ENCODE peak calls at places on chromosome 5, in four cellular contexts. One of them, this sample, is unnamed.

GRCh38 chr5:131270809-131271208 is 7.0 kb downstream of the CDC42SE2 start:
- DNase-seq in Peyer's patch: no peak
- DNase-seq in psoas muscle: no peak
- DNase-seq in sigmoid colon: no peak
- DNase-seq in this sample: peak; percentile 37

GRCh38 chr5:5350101-5350500 is 72.4 kb upstream of the ICE1 start:
- DNase-seq in sigmoid colon: no peak
- DNase-seq in psoas muscle: no peak
- DNase-seq in Peyer's patch: no peak
- DNase-seq in this sample: no peak

GRCh38 chr5:5421149-5421960 is 1.1 kb upstream of the ICE1 start:
- DNase-seq in psoas muscle: no peak
- DNase-seq in Peyer's patch: no peak
- DNase-seq in sigmoid colon: no peak
- DNase-seq in this sample: no peak

GRCh38 chr5:20213803-20214202 is 225.8 kb upstream of the CDH18 start:
- DNase-seq in Peyer's patch: no peak
- DNase-seq in sigmoid colon: no peak
- DNase-seq in psoas muscle: no peak
- DNase-seq in this sample: no peak

GRCh38 chr5:5209101-5209500 is 69.0 kb downstream of the ADAMTS16 start:
- DNase-seq in psoas muscle: no peak
- DNase-seq in sigmoid colon: no peak
- DNase-seq in Peyer's patch: no peak
- DNase-seq in this sample: no peak

GRCh38 chr5:164326219-164326618 is 820.8 kb downstream of the MAT2B start:
- DNase-seq in sigmoid colon: no peak
- DNase-seq in Peyer's patch: no peak
- DNase-seq in psoas muscle: no peak
- DNase-seq in this sample: no peak

GRCh38 chr5:110917161-110917875 is 154.2 kb upstream of the TSLP start:
- DNase-seq in Peyer's patch: no peak
- DNase-seq in psoas muscle: no peak
- DNase-seq in sigmoid colon: no peak
- DNase-seq in this sample: no peak

GRCh38 chr5:153496835-153497234 is 6.4 kb downstream of the GRIA1 start:
- DNase-seq in psoas muscle: no peak
- DNase-seq in sigmoid colon: no peak
- DNase-seq in Peyer's patch: no peak
- DNase-seq in this sample: peak; percentile 67

GRCh38 chr5:6585939-6586646 is 46.8 kb downstream of the NSUN2 start:
- DNase-seq in sigmoid colon: peak; percentile 62
- DNase-seq in psoas muscle: peak; percentile 39
- DNase-seq in Peyer's patch: no peak
- DNase-seq in this sample: no peak

GRCh38 chr5:13354611-13355010 is 589.9 kb downstream of the DNAH5 start:
- DNase-seq in sigmoid colon: no peak
- DNase-seq in Peyer's patch: no peak
- DNase-seq in psoas muscle: no peak
- DNase-seq in this sample: no peak

GRCh38 chr5:135398160-135398854 is 724 bp downstream of the MACROH2A1 start:
- DNase-seq in psoas muscle: peak; percentile 74
- DNase-seq in sigmoid colon: no peak
- DNase-seq in Peyer's patch: peak; percentile 57
- DNase-seq in this sample: peak; percentile 48

GRCh38 chr5:43661102-43661501 is 58.1 kb downstream of the NNT start:
- DNase-seq in Peyer's patch: no peak
- DNase-seq in psoas muscle: no peak
- DNase-seq in sigmoid colon: no peak
- DNase-seq in this sample: no peak

GRCh38 chr5:151679421-151680155 is 7.1 kb downstream of the SPARC start:
- DNase-seq in sigmoid colon: peak; percentile 57
- DNase-seq in psoas muscle: no peak
- DNase-seq in Peyer's patch: no peak
- DNase-seq in this sample: no peak

GRCh38 chr5:87195616-87196015 is 72.1 kb upstream of the RASA1 start:
- DNase-seq in sigmoid colon: no peak
- DNase-seq in Peyer's patch: no peak
- DNase-seq in psoas muscle: no peak
- DNase-seq in this sample: no peak

GRCh38 chr5:172686111-172686510 is 45.0 kb downstream of the NEURL1B start:
- DNase-seq in psoas muscle: no peak
- DNase-seq in sigmoid colon: no peak
- DNase-seq in Peyer's patch: no peak
- DNase-seq in this sample: no peak

GRCh38 chr5:53095931-53096525 is 13.5 kb downstream of the MOCS2 start:
- DNase-seq in Peyer's patch: peak; percentile 59
- DNase-seq in sigmoid colon: peak; percentile 81
- DNase-seq in psoas muscle: no peak
- DNase-seq in this sample: peak; percentile 65

GRCh38 chr5:123700624-123701023 is 188.6 kb downstream of the CSNK1G3 start:
- DNase-seq in sigmoid colon: no peak
- DNase-seq in psoas muscle: no peak
- DNase-seq in Peyer's patch: no peak
- DNase-seq in this sample: peak; percentile 92

GRCh38 chr5:58761418-58761817 is 178.5 kb downstream of the RAB3C start:
- DNase-seq in psoas muscle: no peak
- DNase-seq in Peyer's patch: no peak
- DNase-seq in sigmoid colon: no peak
- DNase-seq in this sample: no peak

GRCh38 chr5:168152660-168153059 is 138.8 kb upstream of the WWC1 start:
- DNase-seq in psoas muscle: no peak
- DNase-seq in sigmoid colon: no peak
- DNase-seq in Peyer's patch: no peak
- DNase-seq in this sample: no peak

GRCh38 chr5:96459313-96460109 is 26.5 kb upstream of the PCSK1 start:
- DNase-seq in sigmoid colon: no peak
- DNase-seq in psoas muscle: no peak
- DNase-seq in Peyer's patch: no peak
- DNase-seq in this sample: no peak

GRCh38 chr5:160390787-160391696 is 8.8 kb downstream of the FAM200C start:
- DNase-seq in psoas muscle: no peak
- DNase-seq in Peyer's patch: no peak
- DNase-seq in sigmoid colon: no peak
- DNase-seq in this sample: no peak

GRCh38 chr5:10367586-10367985 is 14.1 kb downstream of the MARCHF6 start:
- DNase-seq in sigmoid colon: no peak
- DNase-seq in psoas muscle: no peak
- DNase-seq in Peyer's patch: no peak
- DNase-seq in this sample: no peak

GRCh38 chr5:115246361-115246991 is 16.2 kb downstream of the PGGT1B start:
- DNase-seq in psoas muscle: no peak
- DNase-seq in Peyer's patch: no peak
- DNase-seq in sigmoid colon: no peak
- DNase-seq in this sample: peak; percentile 55

GRCh38 chr5:97142521-97143254 is at the start of gene LIX1:
- DNase-seq in sigmoid colon: no peak
- DNase-seq in Peyer's patch: no peak
- DNase-seq in psoas muscle: no peak
- DNase-seq in this sample: peak; percentile 73

GRCh38 chr5:98770158-98770910 is 3.1 kb upstream of the RGMB start:
- DNase-seq in sigmoid colon: peak; percentile 87
- DNase-seq in Peyer's patch: peak; percentile 42
- DNase-seq in psoas muscle: peak; percentile 66
- DNase-seq in this sample: no peak

GRCh38 chr5:179549973-179550510 is 312 bp upstream of the RUFY1 start:
- DNase-seq in Peyer's patch: peak; percentile 60
- DNase-seq in psoas muscle: no peak
- DNase-seq in sigmoid colon: no peak
- DNase-seq in this sample: no peak

GRCh38 chr5:13252701-13253100 is 691.8 kb downstream of the DNAH5 start:
- DNase-seq in psoas muscle: no peak
- DNase-seq in sigmoid colon: no peak
- DNase-seq in Peyer's patch: no peak
- DNase-seq in this sample: no peak

GRCh38 chr5:40437452-40437861 is 242.3 kb upstream of the PTGER4 start:
- DNase-seq in sigmoid colon: no peak
- DNase-seq in psoas muscle: no peak
- DNase-seq in Peyer's patch: no peak
- DNase-seq in this sample: peak; percentile 76

GRCh38 chr5:89342106-89342876 is 459.3 kb upstream of the MEF2C start:
- DNase-seq in psoas muscle: no peak
- DNase-seq in Peyer's patch: no peak
- DNase-seq in sigmoid colon: no peak
- DNase-seq in this sample: no peak

GRCh38 chr5:95285406-95285761 is 490 bp upstream of the MCTP1 start:
- DNase-seq in psoas muscle: no peak
- DNase-seq in Peyer's patch: no peak
- DNase-seq in sigmoid colon: no peak
- DNase-seq in this sample: no peak

GRCh38 chr5:66850354-66851075 is 254.3 kb downstream of the MAST4 start:
- DNase-seq in sigmoid colon: no peak
- DNase-seq in psoas muscle: no peak
- DNase-seq in Peyer's patch: no peak
- DNase-seq in this sample: peak; percentile 65

GRCh38 chr5:1108008-1108864 is 3.6 kb downstream of the SLC12A7 start:
- DNase-seq in Peyer's patch: no peak
- DNase-seq in sigmoid colon: no peak
- DNase-seq in psoas muscle: no peak
- DNase-seq in this sample: no peak
- H3K27ac ChIP-seq in Peyer's patch: peak overlapping the region; percentile 96
- H3K27ac ChIP-seq in sigmoid colon: peak overlapping the region; percentile 30
- H3K27ac ChIP-seq in psoas muscle: no peak overlapping the region
- H3K27ac ChIP-seq in this sample: peak overlapping the region; percentile 88

GRCh38 chr5:169831331-169831730 is 149.0 kb downstream of the INSYN2B start:
- DNase-seq in sigmoid colon: no peak
- DNase-seq in Peyer's patch: no peak
- DNase-seq in psoas muscle: no peak
- DNase-seq in this sample: peak; percentile 68

GRCh38 chr5:169827769-169828168 is 152.5 kb downstream of the INSYN2B start:
- DNase-seq in Peyer's patch: no peak
- DNase-seq in psoas muscle: no peak
- DNase-seq in sigmoid colon: no peak
- DNase-seq in this sample: no peak

GRCh38 chr5:169832236-169832635 is 148.1 kb downstream of the INSYN2B start:
- DNase-seq in sigmoid colon: no peak
- DNase-seq in Peyer's patch: no peak
- DNase-seq in psoas muscle: no peak
- DNase-seq in this sample: no peak

GRCh38 chr5:169828385-169828784 is 151.9 kb downstream of the INSYN2B start:
- DNase-seq in psoas muscle: no peak
- DNase-seq in sigmoid colon: no peak
- DNase-seq in Peyer's patch: no peak
- DNase-seq in this sample: no peak

DNA sequence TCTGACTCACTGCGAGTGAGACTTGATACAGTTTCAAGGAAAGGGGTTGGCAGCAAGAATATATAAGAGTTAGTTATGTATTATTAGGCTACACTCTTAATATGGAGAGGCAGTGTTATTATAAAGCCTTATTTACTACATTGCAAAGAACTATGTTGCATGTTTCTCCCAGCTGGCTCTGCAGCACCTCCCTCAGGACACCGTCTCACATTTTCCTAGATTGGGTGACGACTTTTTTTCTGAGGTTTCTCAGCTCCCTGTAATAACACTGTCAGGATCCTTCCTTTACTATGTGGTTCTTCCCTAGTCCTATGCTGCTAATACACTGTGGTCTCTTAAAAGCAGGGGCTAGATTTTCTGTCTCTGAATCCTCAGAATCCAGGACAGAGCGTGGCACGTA is 153.7 kb downstream of the INSYN2B start:
- DNase-seq in Peyer's patch: no peak
- DNase-seq in psoas muscle: no peak
- DNase-seq in sigmoid colon: no peak
- DNase-seq in this sample: no peak
- TF ChIP-seq CTCF in Peyer's patch: no peak
- TF ChIP-seq CTCF in psoas muscle: no peak
- TF ChIP-seq CTCF in sigmoid colon: no peak
- TF ChIP-seq CTCF in this sample: no peak

DNA sequence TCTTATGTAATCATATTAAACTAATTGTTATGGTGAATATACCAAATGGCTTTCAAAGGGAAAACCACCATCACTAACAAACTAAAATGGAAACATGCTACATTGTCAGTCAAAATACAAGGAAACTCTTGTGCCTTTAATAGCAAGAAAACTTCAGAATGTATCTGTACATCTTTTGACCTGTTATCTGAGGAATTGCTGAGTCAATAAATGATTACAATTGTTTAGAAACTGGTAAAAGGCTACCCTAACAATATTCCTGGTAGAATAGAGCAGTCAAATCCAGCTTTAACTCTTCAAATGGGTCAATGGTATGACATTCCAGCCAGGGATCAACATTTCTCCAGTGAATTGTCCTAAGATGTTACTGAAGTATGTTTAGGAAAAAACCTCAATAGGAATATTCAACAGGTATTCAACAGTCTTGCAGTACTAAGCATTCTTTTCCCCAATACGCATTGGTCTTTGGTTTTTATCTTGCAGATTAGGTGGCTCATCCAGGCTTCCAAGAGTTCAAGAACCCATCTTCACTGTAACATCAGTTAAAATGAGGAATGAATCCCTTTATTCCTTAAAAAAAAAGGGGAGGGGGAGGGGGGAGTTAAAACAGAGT is 52.4 kb downstream of the CSNK1A1 start:
- DNase-seq in sigmoid colon: no peak
- DNase-seq in Peyer's patch: no peak
- DNase-seq in psoas muscle: no peak
- DNase-seq in this sample: no peak
- H3K27ac ChIP-seq in sigmoid colon: peak overlapping the region; percentile 71
- H3K27ac ChIP-seq in Peyer's patch: no peak overlapping the region
- H3K27ac ChIP-seq in psoas muscle: no peak overlapping the region
- H3K27ac ChIP-seq in this sample: no peak overlapping the region

DNA sequence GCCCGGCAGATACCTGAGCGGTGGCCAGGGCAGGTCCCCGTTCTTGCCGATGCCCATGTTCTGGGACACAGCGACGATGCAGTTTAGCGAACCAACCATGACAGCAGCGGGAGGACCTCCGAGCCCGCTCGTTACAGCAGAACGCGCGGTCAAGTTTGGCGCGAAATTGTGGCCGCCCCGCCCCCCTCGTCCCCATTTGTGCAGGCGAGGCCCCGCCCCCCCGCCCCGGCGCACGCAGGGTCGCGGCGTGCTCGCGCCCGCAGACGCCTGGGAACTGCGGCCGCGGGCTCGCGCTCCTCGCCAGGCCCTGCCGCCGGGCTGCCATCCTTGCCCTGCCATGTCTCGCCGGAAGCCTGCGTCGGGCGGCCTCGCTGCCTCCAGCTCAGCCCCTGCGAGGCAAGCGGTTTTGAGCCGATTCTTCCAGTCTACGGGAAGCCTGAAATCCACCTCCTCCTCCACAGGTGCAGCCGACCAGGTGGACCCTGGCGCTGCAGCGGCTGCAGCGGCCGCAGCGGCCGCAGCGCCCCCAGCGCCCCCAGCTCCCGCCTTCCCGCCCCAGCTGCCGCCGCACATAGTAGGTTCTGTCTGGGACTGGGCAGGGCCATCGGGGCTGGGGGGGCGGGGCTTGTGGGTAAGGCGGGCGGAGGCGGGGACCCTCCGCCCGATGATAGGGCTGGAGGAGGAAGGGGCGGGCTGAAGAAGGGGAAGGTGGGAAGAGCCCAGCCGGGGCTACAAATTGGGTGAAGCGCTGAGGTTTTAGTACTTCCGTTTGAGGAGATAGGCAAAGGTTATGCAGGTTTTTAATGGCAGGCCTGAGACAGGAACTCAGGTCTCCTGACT is at the start of the genes DHFR and MSH3:
- DNase-seq in Peyer's patch: peak; percentile 86
- DNase-seq in psoas muscle: peak; percentile 93
- DNase-seq in sigmoid colon: peak; percentile 89
- DNase-seq in this sample: peak; percentile 98
- TF ChIP-seq CTCF in Peyer's patch: peak; percentile 26
- TF ChIP-seq CTCF in psoas muscle: no peak
- TF ChIP-seq CTCF in sigmoid colon: no peak
- TF ChIP-seq CTCF in this sample: peak; percentile 43

This sample was measured in RWPE1.